ENCODE peak calls at places on chromosomes 3 and 15, in five cellular contexts. X is spleen, J is WTC11, S is HFFc6, T is heart left ventricle. O is an unnamed sample.

GRCh38 chr3:171142985-171143384 is 116.5 kb upstream of the SLC2A2 start:
- DNase-seq in X (no peak), J (no peak), S (no peak), T (no peak), O (no peak)

GRCh38 chr3:9339750-9340449 is 23.0 kb upstream of the THUMPD3 start:
- DNase-seq in X (no peak), J (no peak), S (no peak), T (no peak), O (no peak)

GRCh38 chr3:126983653-126984390 is 907 bp downstream of the PLXNA1 start:
- DNase-seq in X (peak; percentile 89), J (peak; percentile 77), S (no peak), T (no peak), O (peak; percentile 50)

GRCh38 chr3:64295594-64295993 is 70.3 kb upstream of the PRICKLE2 start:
- DNase-seq in X (no peak), J (no peak), S (peak; percentile 82), T (no peak), O (no peak)

GRCh38 chr3:2268779-2269178 is 170.1 kb downstream of the CNTN4 start:
- DNase-seq in X (no peak), J (no peak), S (no peak), T (no peak), O (no peak)

GRCh38 chr3:168220609-168221008 is 124.9 kb upstream of the GOLIM4 start:
- DNase-seq in X (no peak), J (no peak), S (no peak), T (no peak), O (no peak)

GRCh38 chr3:9175421-9175820 is 74.0 kb downstream of the SRGAP3 start:
- DNase-seq in X (no peak), J (no peak), S (peak; percentile 5), T (no peak), O (no peak)

GRCh38 chr15:67188551-67189218 is 65.8 kb downstream of the AAGAB start:
- DNase-seq in X (no peak), J (no peak), S (peak; percentile 82), T (no peak), O (peak; percentile 48)

GRCh38 chr15:29104566-29104880 is 165.1 kb downstream of the NSMCE3 start:
- DNase-seq in X (peak; percentile 35), J (no peak), S (no peak), T (no peak), O (no peak)

GRCh38 chr3:106683931-106684330 is 693.3 kb upstream of the CCDC54 start:
- DNase-seq in X (no peak), J (no peak), S (no peak), T (no peak), O (no peak)

DNA sequence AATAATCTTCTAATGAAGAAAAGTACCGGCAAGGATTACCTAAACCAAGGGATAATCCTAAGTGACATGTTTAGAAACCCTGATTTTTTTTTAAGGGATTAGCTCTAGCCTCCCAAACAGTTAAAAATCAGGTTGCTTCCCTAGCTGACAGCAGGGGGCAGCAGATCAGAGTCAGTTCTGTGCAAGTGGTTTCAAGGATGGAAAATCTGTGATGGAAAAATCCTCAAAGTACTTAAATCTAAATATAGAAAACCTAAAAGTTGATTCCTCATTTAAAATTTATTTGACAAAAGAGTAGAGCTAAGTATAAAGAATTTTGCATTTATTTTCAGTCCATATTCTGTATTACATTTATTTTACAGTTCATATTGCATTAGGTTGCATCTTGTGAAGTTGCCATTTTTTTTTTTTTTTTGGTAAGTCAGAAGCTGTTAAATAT is 107.6 kb downstream of the PEX5L start:
- DNase-seq in X (no peak), J (peak; percentile 67), S (peak; percentile 58), T (no peak), O (peak; percentile 63)
- TF ChIP-seq CTCF in X (peak; percentile 60), J (peak; percentile 38), S (peak; percentile 92), T (peak; percentile 61), O (peak; percentile 91)

GRCh38 chr15:38724827-38725226 is 160.2 kb upstream of the RASGRP1 start:
- DNase-seq in X (no peak), J (no peak), S (no peak), T (no peak), O (no peak)
- TF ChIP-seq CTCF in X (no peak), J (no peak), S (peak; percentile 37), T (no peak), O (no peak)

GRCh38 chr3:73419179-73419803 is 205.4 kb downstream of the PDZRN3 start:
- DNase-seq in X (no peak), J (peak; percentile 20), S (peak; percentile 90), T (no peak), O (no peak)

GRCh38 chr3:73419993-73420392 is 204.7 kb downstream of the PDZRN3 start:
- DNase-seq in X (no peak), J (no peak), S (peak; percentile 28), T (no peak), O (no peak)

GRCh38 chr3:73427018-73427750 is 197.6 kb downstream of the PDZRN3 start:
- DNase-seq in X (no peak), J (no peak), S (no peak), T (peak; percentile 32), O (no peak)

GRCh38 chr3:73422556-73422955 is 202.2 kb downstream of the PDZRN3 start:
- DNase-seq in X (no peak), J (no peak), S (no peak), T (no peak), O (no peak)

GRCh38 chr3:73423133-73423532 is 201.6 kb downstream of the PDZRN3 start:
- DNase-seq in X (no peak), J (no peak), S (no peak), T (no peak), O (no peak)
- TF ChIP-seq CTCF in X (no peak), J (no peak), S (no peak), T (no peak), O (no peak)

DNA sequence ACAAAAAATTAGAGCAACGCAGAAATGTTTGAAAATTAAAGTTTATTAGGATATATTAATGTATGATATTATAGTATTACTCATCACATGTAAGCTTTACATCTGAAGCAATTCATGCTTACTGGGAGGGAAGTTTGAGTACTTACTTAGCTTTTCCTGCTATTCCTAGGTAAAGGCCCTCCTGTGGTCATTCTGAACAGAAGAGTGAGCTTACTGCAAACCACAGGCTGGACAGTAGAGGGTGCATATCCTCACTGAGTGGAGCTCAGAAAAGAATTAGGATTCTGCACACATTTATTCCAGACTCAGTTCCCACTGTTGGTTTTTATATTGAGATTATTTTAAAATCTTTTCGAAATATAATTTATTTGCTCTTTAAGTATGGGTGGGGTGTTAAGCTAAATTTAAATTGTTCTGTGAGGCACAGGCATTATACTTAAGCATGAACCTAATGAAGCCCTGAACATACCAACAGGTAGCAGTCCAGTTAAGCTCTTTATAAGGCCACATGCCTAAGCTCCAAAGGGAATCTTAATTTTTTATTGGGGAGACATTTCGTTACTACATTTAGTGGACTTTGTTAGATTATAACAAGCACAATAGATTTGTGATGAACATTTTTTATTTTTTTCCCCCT is 10.2 kb downstream of the MRPS22 start:
- DNase-seq in X (no peak), J (no peak), S (peak; percentile 79), T (no peak), O (peak; percentile 56)
- TF ChIP-seq CTCF in X (no peak), J (no peak), S (peak; percentile 82), T (peak; percentile 39), O (peak; percentile 95)

GRCh38 chr3:52509753-52510328 is 14.7 kb downstream of the STAB1 start:
- DNase-seq in X (no peak), J (no peak), S (no peak), T (no peak), O (no peak)
- TF ChIP-seq CTCF in X (no peak), J (no peak), S (peak; percentile 21), T (no peak), O (no peak)

DNA sequence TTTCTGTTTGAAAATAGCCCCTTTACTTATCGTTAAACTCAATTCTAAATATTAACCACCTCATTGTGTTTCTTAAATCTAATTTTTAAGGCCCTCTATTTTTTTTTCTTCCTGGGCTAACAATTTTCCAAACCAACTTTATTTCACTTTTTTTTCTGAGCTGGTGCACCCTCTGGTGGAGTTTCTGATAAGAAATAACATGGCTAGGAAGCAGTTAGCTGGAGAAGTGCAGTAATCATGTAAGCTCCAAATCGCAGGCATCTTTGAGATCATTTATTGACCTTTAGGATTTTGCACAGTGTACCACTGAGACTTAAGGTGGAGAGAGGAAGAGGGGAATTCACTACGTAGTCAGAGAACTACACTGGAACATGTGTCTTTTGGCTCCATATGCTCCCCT is 6.4 kb downstream of the TMEM207 start:
- DNase-seq in X (no peak), J (no peak), S (no peak), T (no peak), O (no peak)
- TF ChIP-seq CTCF in X (no peak), J (no peak), S (peak; percentile 76), T (no peak), O (no peak)

GRCh38 chr15:42491540-42492225 is 742 bp upstream of the ZNF106 start:
- DNase-seq in X (no peak), J (no peak), S (peak; percentile 74), T (no peak), O (no peak)

GRCh38 chr15:42494998-42495360 is 455 bp upstream of the SNAP23 start:
- DNase-seq in X (no peak), J (no peak), S (peak; percentile 71), T (peak; percentile 44), O (no peak)

GRCh38 chr15:42493694-42494093 is 1.7 kb upstream of the SNAP23 start:
- DNase-seq in X (no peak), J (no peak), S (no peak), T (no peak), O (no peak)

GRCh38 chr15:42490246-42490742 is 647 bp downstream of the ZNF106 start:
- DNase-seq in X (no peak), J (no peak), S (no peak), T (no peak), O (no peak)

GRCh38 chr15:42490743-42491539 is at the start of gene ZNF106:
- DNase-seq in X (peak; percentile 96), J (peak; percentile 90), S (peak; percentile 92), T (peak; percentile 89), O (peak; percentile 88)
- TF ChIP-seq CTCF in X (peak; percentile 9), J (no peak), S (peak; percentile 39), T (no peak), O (no peak)

O was measured in BE2C.